ENCODE peak calls at places on chromosomes 16 and 17, in seven cellular contexts. One of them, this sample, is unnamed.

GRCh38 chr16:23428351-23428750 is 24.6 kb downstream of the COG7 start:
- DNase-seq in GM12878: no peak
- DNase-seq in GM12892: no peak
- DNase-seq in HepG2: no peak
- DNase-seq in K562: no peak
- DNase-seq in SK-N-SH: no peak
- DNase-seq in H1: no peak
- DNase-seq in this sample: no peak

GRCh38 chr17:42519546-42520444 is 16.2 kb upstream of the NAGLU start:
- DNase-seq in GM12878: no peak
- DNase-seq in GM12892: no peak
- DNase-seq in HepG2: peak
- DNase-seq in K562: peak
- DNase-seq in SK-N-SH: no peak
- DNase-seq in H1: peak
- DNase-seq in this sample: no peak

GRCh38 chr17:22273308-22273707 is 581.0 kb downstream of the KCNJ18 start:
- DNase-seq in GM12878: no peak
- DNase-seq in GM12892: no peak
- DNase-seq in HepG2: no peak
- DNase-seq in K562: no peak
- DNase-seq in SK-N-SH: no peak
- DNase-seq in H1: no peak
- DNase-seq in this sample: no peak

GRCh38 chr17:12549499-12549901 is 116.2 kb upstream of the MYOCD start:
- DNase-seq in GM12878: no peak
- DNase-seq in GM12892: no peak
- DNase-seq in HepG2: no peak
- DNase-seq in K562: no peak
- DNase-seq in SK-N-SH: no peak
- DNase-seq in H1: no peak
- DNase-seq in this sample: no peak

GRCh38 chr17:66462010-66462409 is 159.6 kb downstream of the PRKCA start:
- DNase-seq in GM12878: no peak
- DNase-seq in GM12892: no peak
- DNase-seq in HepG2: peak
- DNase-seq in K562: no peak
- DNase-seq in SK-N-SH: no peak
- DNase-seq in H1: no peak
- DNase-seq in this sample: no peak

GRCh38 chr17:58329035-58329807 is 626 bp upstream of the TSPOAP1 start:
- DNase-seq in GM12878: peak
- DNase-seq in GM12892: peak
- DNase-seq in HepG2: peak
- DNase-seq in K562: peak
- DNase-seq in SK-N-SH: peak
- DNase-seq in H1: peak
- DNase-seq in this sample: no peak

GRCh38 chr17:82823004-82823403 is 16.8 kb downstream of the ZNF750 start:
- DNase-seq in GM12878: no peak
- DNase-seq in GM12892: no peak
- DNase-seq in HepG2: peak
- DNase-seq in K562: peak
- DNase-seq in SK-N-SH: peak
- DNase-seq in H1: peak
- DNase-seq in this sample: no peak

GRCh38 chr16:57838161-57838560 is 35.9 kb upstream of the KIFC3 start:
- DNase-seq in GM12878: no peak
- DNase-seq in GM12892: no peak
- DNase-seq in HepG2: no peak
- DNase-seq in K562: no peak
- DNase-seq in SK-N-SH: no peak
- DNase-seq in H1: no peak
- DNase-seq in this sample: no peak

GRCh38 chr17:34045990-34046389 is 209.1 kb upstream of the CCL2 start:
- DNase-seq in GM12878: no peak
- DNase-seq in GM12892: no peak
- DNase-seq in HepG2: no peak
- DNase-seq in K562: no peak
- DNase-seq in SK-N-SH: no peak
- DNase-seq in H1: no peak
- DNase-seq in this sample: no peak

GRCh38 chr16:81843243-81843582 is 64.1 kb downstream of the PLCG2 start:
- DNase-seq in GM12878: no peak
- DNase-seq in GM12892: no peak
- DNase-seq in HepG2: no peak
- DNase-seq in K562: no peak
- DNase-seq in SK-N-SH: no peak
- DNase-seq in H1: no peak
- DNase-seq in this sample: no peak
- TF ChIP-seq TAF1 in GM12878: no peak
- TF ChIP-seq TAF1 in GM12892: no peak
- TF ChIP-seq TAF1 in HepG2: no peak
- TF ChIP-seq TAF1 in K562: no peak
- TF ChIP-seq TAF1 in SK-N-SH: no peak
- TF ChIP-seq TAF1 in H1: no peak
- TF ChIP-seq TAF1 in this sample: no peak

GRCh38 chr17:31789707-31790505 is 69.1 kb downstream of the COPRS start:
- DNase-seq in GM12878: peak
- DNase-seq in GM12892: no peak
- DNase-seq in HepG2: no peak
- DNase-seq in K562: no peak
- DNase-seq in SK-N-SH: no peak
- DNase-seq in H1: no peak
- DNase-seq in this sample: no peak

GRCh38 chr17:31787082-31787481 is 72.0 kb downstream of the COPRS start:
- DNase-seq in GM12878: no peak
- DNase-seq in GM12892: no peak
- DNase-seq in HepG2: no peak
- DNase-seq in K562: no peak
- DNase-seq in SK-N-SH: no peak
- DNase-seq in H1: no peak
- DNase-seq in this sample: no peak

GRCh38 chr17:31787857-31788570 is 71.0 kb downstream of the COPRS start:
- DNase-seq in GM12878: no peak
- DNase-seq in GM12892: no peak
- DNase-seq in HepG2: peak
- DNase-seq in K562: no peak
- DNase-seq in SK-N-SH: no peak
- DNase-seq in H1: no peak
- DNase-seq in this sample: no peak

GRCh38 chr17:31788571-31788946 is 70.5 kb downstream of the COPRS start:
- DNase-seq in GM12878: no peak
- DNase-seq in GM12892: no peak
- DNase-seq in HepG2: no peak
- DNase-seq in K562: no peak
- DNase-seq in SK-N-SH: no peak
- DNase-seq in H1: no peak
- DNase-seq in this sample: no peak

GRCh38 chr17:31788956-31789355 is 70.1 kb downstream of the COPRS start:
- DNase-seq in GM12878: no peak
- DNase-seq in GM12892: no peak
- DNase-seq in HepG2: no peak
- DNase-seq in K562: no peak
- DNase-seq in SK-N-SH: no peak
- DNase-seq in H1: no peak
- DNase-seq in this sample: no peak
- TF ChIP-seq POLR2AphosphoS5 in GM12878: no peak
- TF ChIP-seq POLR2AphosphoS5 in GM12892: no peak
- TF ChIP-seq POLR2AphosphoS5 in HepG2: no peak
- TF ChIP-seq POLR2AphosphoS5 in K562: no peak
- TF ChIP-seq POLR2AphosphoS5 in SK-N-SH: no peak
- TF ChIP-seq POLR2AphosphoS5 in H1: no peak
- TF ChIP-seq POLR2AphosphoS5 in this sample: no peak

GRCh38 chr17:79168486-79169055 is 93.9 kb downstream of the ENGASE start:
- DNase-seq in GM12878: no peak
- DNase-seq in GM12892: no peak
- DNase-seq in HepG2: no peak
- DNase-seq in K562: peak
- DNase-seq in SK-N-SH: no peak
- DNase-seq in H1: no peak
- DNase-seq in this sample: no peak

GRCh38 chr17:79169366-79169765 is 94.7 kb downstream of the ENGASE start:
- DNase-seq in GM12878: no peak
- DNase-seq in GM12892: no peak
- DNase-seq in HepG2: no peak
- DNase-seq in K562: no peak
- DNase-seq in SK-N-SH: no peak
- DNase-seq in H1: no peak
- DNase-seq in this sample: no peak

GRCh38 chr17:79165296-79165695 is 90.7 kb downstream of the ENGASE start:
- DNase-seq in GM12878: no peak
- DNase-seq in GM12892: no peak
- DNase-seq in HepG2: no peak
- DNase-seq in K562: no peak
- DNase-seq in SK-N-SH: no peak
- DNase-seq in H1: no peak
- DNase-seq in this sample: no peak

GRCh38 chr17:79165756-79166473 is 91.3 kb downstream of the ENGASE start:
- DNase-seq in GM12878: no peak
- DNase-seq in GM12892: no peak
- DNase-seq in HepG2: no peak
- DNase-seq in K562: no peak
- DNase-seq in SK-N-SH: no peak
- DNase-seq in H1: no peak
- DNase-seq in this sample: no peak

DNA sequence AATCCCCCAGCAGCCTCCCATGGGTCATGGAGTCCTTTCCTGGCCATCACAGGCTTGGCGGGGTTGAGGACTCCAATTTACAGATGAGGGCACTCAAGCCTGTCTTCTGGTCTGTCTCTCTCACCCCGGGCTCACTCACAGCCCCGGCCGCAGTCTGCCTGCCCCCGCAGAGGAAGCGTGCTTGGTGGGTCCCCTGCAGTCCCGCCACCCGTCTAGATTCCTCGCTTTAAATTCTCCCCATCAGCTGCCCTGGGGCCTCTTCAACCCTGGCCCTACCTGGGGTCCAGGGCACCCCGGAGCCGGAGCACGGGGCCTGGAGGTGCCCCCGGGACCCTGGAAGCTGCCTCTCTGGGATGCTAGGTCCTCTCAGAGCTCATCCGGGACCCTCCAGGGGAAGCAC is 92.9 kb downstream of the ENGASE start:
- DNase-seq in GM12878: no peak
- DNase-seq in GM12892: no peak
- DNase-seq in HepG2: no peak
- DNase-seq in K562: no peak
- DNase-seq in SK-N-SH: no peak
- DNase-seq in H1: no peak
- DNase-seq in this sample: no peak
- TF ChIP-seq TAF1 in GM12878: no peak
- TF ChIP-seq TAF1 in GM12892: no peak
- TF ChIP-seq TAF1 in HepG2: no peak
- TF ChIP-seq TAF1 in K562: no peak
- TF ChIP-seq TAF1 in SK-N-SH: no peak
- TF ChIP-seq TAF1 in H1: no peak
- TF ChIP-seq TAF1 in this sample: no peak

GRCh38 chr17:2893422-2893914 is 97.2 kb downstream of the RAP1GAP2 start:
- DNase-seq in GM12878: no peak
- DNase-seq in GM12892: no peak
- DNase-seq in HepG2: no peak
- DNase-seq in K562: no peak
- DNase-seq in SK-N-SH: no peak
- DNase-seq in H1: no peak
- DNase-seq in this sample: no peak
- TF ChIP-seq POLR2AphosphoS5 in GM12878: no peak
- TF ChIP-seq POLR2AphosphoS5 in GM12892: no peak
- TF ChIP-seq POLR2AphosphoS5 in HepG2: no peak
- TF ChIP-seq POLR2AphosphoS5 in K562: no peak
- TF ChIP-seq POLR2AphosphoS5 in SK-N-SH: no peak
- TF ChIP-seq POLR2AphosphoS5 in H1: no peak
- TF ChIP-seq POLR2AphosphoS5 in this sample: no peak

GRCh38 chr17:40675905-40676304 is 10.9 kb upstream of the KRT222 start:
- DNase-seq in GM12878: no peak
- DNase-seq in GM12892: no peak
- DNase-seq in HepG2: no peak
- DNase-seq in K562: no peak
- DNase-seq in SK-N-SH: no peak
- DNase-seq in H1: no peak
- DNase-seq in this sample: no peak

GRCh38 chr17:40671282-40671681 is 6.3 kb upstream of the KRT222 start:
- DNase-seq in GM12878: no peak
- DNase-seq in GM12892: no peak
- DNase-seq in HepG2: no peak
- DNase-seq in K562: no peak
- DNase-seq in SK-N-SH: no peak
- DNase-seq in H1: no peak
- DNase-seq in this sample: no peak

GRCh38 chr17:40672654-40673053 is 7.7 kb upstream of the KRT222 start:
- DNase-seq in GM12878: no peak
- DNase-seq in GM12892: no peak
- DNase-seq in HepG2: no peak
- DNase-seq in K562: no peak
- DNase-seq in SK-N-SH: no peak
- DNase-seq in H1: no peak
- DNase-seq in this sample: no peak
- TF ChIP-seq TAF1 in GM12878: no peak
- TF ChIP-seq TAF1 in GM12892: no peak
- TF ChIP-seq TAF1 in HepG2: no peak
- TF ChIP-seq TAF1 in K562: no peak
- TF ChIP-seq TAF1 in SK-N-SH: no peak
- TF ChIP-seq TAF1 in H1: no peak
- TF ChIP-seq TAF1 in this sample: no peak

DNA sequence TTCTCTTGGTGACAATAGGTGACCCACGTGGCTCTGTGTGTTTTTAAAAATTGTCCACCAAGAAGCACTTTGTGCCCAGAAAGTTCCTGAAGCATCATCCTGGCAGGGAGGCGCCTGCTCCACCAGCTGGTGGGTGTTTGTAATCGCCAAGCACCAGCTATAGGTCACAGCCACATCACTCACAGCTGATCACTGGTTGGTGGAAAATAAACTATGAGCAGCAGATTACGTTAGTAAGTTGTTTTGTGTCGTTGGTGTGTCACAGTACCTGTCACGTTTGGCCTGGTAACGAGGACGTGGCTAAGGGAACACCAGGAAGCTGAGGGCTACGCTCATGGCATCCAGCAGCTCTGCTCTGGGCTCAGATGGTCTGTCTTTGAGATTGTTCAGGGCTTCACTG is 10.1 kb downstream of the MRM3 start:
- DNase-seq in GM12878: no peak
- DNase-seq in GM12892: no peak
- DNase-seq in HepG2: no peak
- DNase-seq in K562: no peak
- DNase-seq in SK-N-SH: no peak
- DNase-seq in H1: no peak
- DNase-seq in this sample: no peak
- TF ChIP-seq POLR2AphosphoS5 in GM12878: no peak
- TF ChIP-seq POLR2AphosphoS5 in GM12892: no peak
- TF ChIP-seq POLR2AphosphoS5 in HepG2: no peak
- TF ChIP-seq POLR2AphosphoS5 in K562: no peak
- TF ChIP-seq POLR2AphosphoS5 in SK-N-SH: no peak
- TF ChIP-seq POLR2AphosphoS5 in H1: no peak
- TF ChIP-seq POLR2AphosphoS5 in this sample: no peak

DNA sequence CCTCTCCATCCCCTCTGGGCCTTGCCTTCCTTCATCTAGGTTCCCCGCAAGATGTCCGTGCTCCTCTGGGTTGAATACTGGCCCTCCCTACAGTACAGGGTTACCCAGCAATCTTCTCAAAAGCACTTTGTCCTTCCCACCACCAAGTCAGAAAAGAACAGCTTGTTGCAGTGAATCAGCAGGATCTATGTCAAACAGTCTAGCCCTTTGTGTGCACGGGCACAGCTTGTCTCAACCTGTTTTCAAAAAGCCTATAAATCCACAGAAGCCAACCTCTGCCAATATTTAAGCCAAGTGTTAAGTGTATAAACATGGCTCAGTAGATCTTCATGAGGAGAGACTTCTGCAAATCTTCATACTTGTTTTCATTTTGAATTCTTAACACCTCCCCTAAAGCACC is 25.2 kb downstream of the C17orf67 start:
- DNase-seq in GM12878: no peak
- DNase-seq in GM12892: no peak
- DNase-seq in HepG2: no peak
- DNase-seq in K562: no peak
- DNase-seq in SK-N-SH: no peak
- DNase-seq in H1: no peak
- DNase-seq in this sample: no peak
- TF ChIP-seq TAF1 in GM12878: no peak
- TF ChIP-seq TAF1 in GM12892: no peak
- TF ChIP-seq TAF1 in HepG2: no peak
- TF ChIP-seq TAF1 in K562: no peak
- TF ChIP-seq TAF1 in SK-N-SH: no peak
- TF ChIP-seq TAF1 in H1: no peak
- TF ChIP-seq TAF1 in this sample: no peak